ENCODE peak calls at places on chromosome 1, in six cellular contexts. X is GM10248, E is progenitor cell of endocrine pancreas, M is endothelial cell, Q is lower lobe of right lung, H is HFFc6. S is an unnamed sample.

GRCh38 chr1:186681136-186681535 is 913 bp upstream of the PTGS2 start:
- DNase-seq in X (no peak), E (no peak), M (peak; percentile 5), Q (no peak), H (no peak), S (no peak)

GRCh38 chr1:85240659-85241058 is 18.8 kb downstream of the C1orf52 start:
- DNase-seq in X (no peak), E (no peak), M (no peak), Q (no peak), H (no peak), S (no peak)

GRCh38 chr1:205587576-205587975 is 44.2 kb downstream of the ELK4 start:
- DNase-seq in X (no peak), E (no peak), M (no peak), Q (no peak), H (no peak), S (no peak)

GRCh38 chr1:207828485-207829158 is 76.8 kb downstream of the CD46 start:
- DNase-seq in X (peak; percentile 47), E (no peak), M (peak; percentile 79), Q (peak; percentile 81), H (peak; percentile 90), S (no peak)

GRCh38 chr1:33667386-33668282 is 195.2 kb downstream of the ZSCAN20 start:
- DNase-seq in X (no peak), E (no peak), M (no peak), Q (no peak), H (no peak), S (no peak)

GRCh38 chr1:8424539-8425116 is 106.7 kb downstream of the SLC45A1 start:
- DNase-seq in X (peak; percentile 34), E (no peak), M (peak; percentile 37), Q (peak; percentile 63), H (no peak), S (peak; percentile 31)

GRCh38 chr1:170495006-170495405 is 37.0 kb upstream of the GORAB start:
- DNase-seq in X (no peak), E (no peak), M (no peak), Q (no peak), H (no peak), S (no peak)

GRCh38 chr1:228020686-228021525 is 14.1 kb downstream of the WNT3A start:
- DNase-seq in X (peak; percentile 8), E (no peak), M (no peak), Q (peak; percentile 19), H (no peak), S (no peak)

GRCh38 chr1:201591348-201591747 is 52.4 kb downstream of the NAV1 start:
- DNase-seq in X (no peak), E (no peak), M (no peak), Q (peak; percentile 18), H (no peak), S (no peak)

GRCh38 chr1:156067262-156067661 is 6.3 kb downstream of the RAB25 start:
- DNase-seq in X (no peak), E (no peak), M (no peak), Q (no peak), H (no peak), S (no peak)

GRCh38 chr1:9776685-9777084 is 47.1 kb downstream of the CLSTN1 start:
- DNase-seq in X (no peak), E (no peak), M (no peak), Q (no peak), H (no peak), S (no peak)

GRCh38 chr1:41738475-41738874 is 180.2 kb downstream of the HIVEP3 start:
- DNase-seq in X (no peak), E (no peak), M (no peak), Q (no peak), H (no peak), S (no peak)

GRCh38 chr1:6129313-6129712 is 50.8 kb downstream of the CHD5 start:
- DNase-seq in X (no peak), E (no peak), M (no peak), Q (peak; percentile 32), H (no peak), S (no peak)

GRCh38 chr1:37892151-37893047 is 33.0 kb upstream of the MTF1 start:
- DNase-seq in X (no peak), E (no peak), M (no peak), Q (no peak), H (peak; percentile 37), S (no peak)

GRCh38 chr1:110309768-110310167 is 29.4 kb upstream of the RBM15 start:
- DNase-seq in X (no peak), E (no peak), M (no peak), Q (no peak), H (peak; percentile 98), S (no peak)

GRCh38 chr1:115266729-115267421 is 71.2 kb downstream of the NGF start:
- DNase-seq in X (no peak), E (no peak), M (no peak), Q (no peak), H (no peak), S (no peak)

GRCh38 chr1:246971322-246971721 is 36.5 kb downstream of the ZNF695 start:
- DNase-seq in X (no peak), E (no peak), M (peak; percentile 11), Q (peak; percentile 57), H (peak; percentile 1), S (peak; percentile 29)

GRCh38 chr1:39105841-39106765 is 80.0 kb downstream of the NDUFS5 start:
- DNase-seq in X (peak; percentile 41), E (no peak), M (peak; percentile 32), Q (peak; percentile 65), H (no peak), S (peak; percentile 59)

GRCh38 chr1:1599030-1599916 is 662 bp downstream of the FNDC10 start:
- DNase-seq in X (no peak), E (no peak), M (peak; percentile 43), Q (peak; percentile 66), H (no peak), S (no peak)

GRCh38 chr1:87084247-87084836 is 169.9 kb downstream of the HS2ST1 start:
- DNase-seq in X (peak; percentile 23), E (no peak), M (no peak), Q (no peak), H (peak; percentile 32), S (no peak)

GRCh38 chr1:26490155-26490554 is 17.9 kb downstream of the HMGN2 start:
- DNase-seq in X (no peak), E (no peak), M (no peak), Q (no peak), H (no peak), S (no peak)

GRCh38 chr1:6603851-6604558 is 1.3 kb upstream of the KLHL21 start:
- DNase-seq in X (no peak), E (peak; percentile 33), M (peak; percentile 56), Q (peak; percentile 81), H (peak; percentile 43), S (no peak)

GRCh38 chr1:176949033-176949662 is 215.4 kb downstream of the ASTN1 start:
- DNase-seq in X (peak; percentile 40), E (peak; percentile 67), M (peak; percentile 91), Q (peak; percentile 63), H (no peak), S (no peak)
- TF ChIP-seq CTCF in X (peak; percentile 52), E (peak; percentile 92), M (peak; percentile 94), Q (peak; percentile 54), H (peak; percentile 61), S (no peak)

DNA sequence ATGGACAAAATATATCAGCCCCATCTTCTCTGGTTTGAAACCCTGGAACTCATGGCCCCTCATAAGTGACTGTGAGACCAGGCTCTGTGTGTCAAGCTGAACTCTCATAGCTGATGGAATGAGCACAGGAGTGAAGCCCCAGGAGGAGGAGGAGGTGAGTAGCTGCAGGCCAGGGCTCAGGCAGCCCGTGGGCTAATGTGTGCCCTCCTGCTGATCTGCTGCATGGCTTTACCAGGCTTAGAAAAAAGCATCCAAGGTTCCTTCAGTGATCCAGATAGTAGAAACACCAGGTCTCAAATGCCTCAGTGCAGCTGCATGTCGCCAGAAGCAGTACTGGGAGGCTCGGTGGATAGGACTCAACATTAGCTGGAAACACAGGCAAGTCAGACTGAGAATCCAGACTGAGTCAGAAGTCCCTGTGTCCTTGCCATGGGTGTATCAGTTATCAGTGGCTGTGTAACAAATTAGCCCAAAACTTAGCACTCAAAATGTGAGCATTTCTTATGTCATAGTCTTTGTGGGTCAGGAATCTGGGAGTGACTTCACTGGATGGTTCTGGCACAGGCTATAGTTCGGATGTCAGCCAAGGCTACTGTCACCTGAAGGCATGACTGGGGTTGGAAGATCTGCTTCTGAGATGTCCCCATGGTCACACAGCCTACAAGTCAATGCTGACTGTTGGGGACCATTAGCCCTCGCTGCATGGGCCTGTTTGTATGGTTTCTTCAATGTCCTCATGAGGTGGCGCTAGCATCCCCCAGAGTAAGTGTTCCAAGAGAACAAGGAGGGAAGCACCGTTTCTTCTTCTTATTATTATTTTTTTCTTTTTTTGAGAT is 255.4 kb upstream of the IRF2BP2 start:
- DNase-seq in X (no peak), E (no peak), M (no peak), Q (no peak), H (no peak), S (no peak)
- TF ChIP-seq CTCF in X (no peak), E (no peak), M (no peak), Q (no peak), H (no peak), S (no peak)

GRCh38 chr1:81559662-81560350 is 240.9 kb upstream of the ADGRL2 start:
- DNase-seq in X (no peak), E (no peak), M (no peak), Q (no peak), H (no peak), S (no peak)
- TF ChIP-seq CTCF in X (no peak), E (peak; percentile 23), M (peak; percentile 49), Q (no peak), H (peak; percentile 68), S (no peak)

GRCh38 chr1:19963636-19964035 is 15.8 kb downstream of the PLA2G2A start:
- DNase-seq in X (no peak), E (no peak), M (no peak), Q (no peak), H (no peak), S (no peak)

GRCh38 chr1:19960621-19961020 is 18.8 kb downstream of the PLA2G2A start:
- DNase-seq in X (no peak), E (no peak), M (no peak), Q (no peak), H (no peak), S (no peak)

GRCh38 chr1:19954059-19954458 is 25.4 kb downstream of the PLA2G2A start:
- DNase-seq in X (no peak), E (no peak), M (no peak), Q (no peak), H (no peak), S (no peak)

GRCh38 chr1:19955529-19956170 is 23.8 kb downstream of the PLA2G2A start:
- DNase-seq in X (no peak), E (no peak), M (no peak), Q (no peak), H (no peak), S (no peak)

DNA sequence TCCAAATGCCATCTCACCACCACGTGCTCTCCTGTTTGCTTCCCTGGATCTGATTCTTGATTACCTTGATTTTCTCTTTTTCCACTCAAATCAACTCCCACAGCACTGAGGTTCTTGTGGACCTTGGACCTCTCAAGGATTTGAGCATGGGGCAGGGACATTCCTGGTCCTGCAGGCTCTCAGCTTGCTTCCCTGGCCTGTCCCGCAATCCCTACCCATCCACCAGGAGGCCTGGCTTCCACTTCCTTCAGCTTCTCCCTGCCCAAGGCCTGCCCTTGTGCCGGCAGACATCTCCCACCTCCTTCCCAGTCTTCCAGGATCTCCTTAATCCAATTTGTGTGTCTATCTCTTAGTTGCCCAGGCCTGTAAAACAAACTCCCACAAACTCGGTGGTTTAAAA is 21.6 kb downstream of the PLA2G2A start:
- DNase-seq in X (no peak), E (no peak), M (peak; percentile 15), Q (no peak), H (no peak), S (no peak)
- TF ChIP-seq CTCF in X (no peak), E (peak; percentile 26), M (no peak), Q (no peak), H (no peak), S (no peak)

S was measured in activated B cell treated with CpG ODN at 0.5 μM for 24 hours.